ENCODE peak calls at places on chromosome 16, in ten cellular contexts. M, C, T, K, L, G, Z, F, H and S are unnamed samples.

GRCh38 chr16:49700222-49700927 is 155.5 kb downstream of the ZNF423 start:
- DNase-seq in H (no peak), G (peak), F (no peak), T (peak), M (no peak), Z (no peak), L (no peak), K (no peak), C (no peak), S (no peak)

GRCh38 chr16:73565263-73565662 is 517.3 kb upstream of the ZFHX3 start:
- DNase-seq in C (no peak), F (no peak), L (no peak), M (no peak), H (no peak), G (no peak), Z (no peak), K (no peak), T (peak), S (no peak)

GRCh38 chr16:64522548-64522947 is 599.3 kb downstream of the CDH11 start:
- DNase-seq in F (no peak), T (no peak), K (no peak), L (no peak), Z (no peak), M (no peak), H (no peak), C (no peak), G (no peak), S (no peak)

GRCh38 chr16:19153876-19154275 is 14.2 kb upstream of the SYT17 start:
- DNase-seq in C (peak), Z (no peak), F (no peak), K (no peak), H (no peak), G (no peak), L (no peak), M (no peak), T (no peak), S (no peak)

GRCh38 chr16:69049146-69049545 is 56.3 kb upstream of the HAS3 start:
- DNase-seq in L (no peak), K (no peak), C (no peak), H (no peak), M (no peak), T (no peak), Z (no peak), G (no peak), F (no peak), S (no peak)

GRCh38 chr16:19330801-19331484 is 45.4 kb downstream of the CLEC19A start:
- DNase-seq in C (no peak), H (no peak), F (no peak), G (no peak), K (no peak), Z (no peak), M (no peak), L (no peak), T (no peak), S (no peak)

GRCh38 chr16:55530316-55530856 is 21.5 kb downstream of the LPCAT2 start:
- DNase-seq in L (no peak), M (no peak), F (no peak), Z (no peak), C (no peak), G (no peak), K (no peak), T (no peak), H (no peak), S (no peak)

GRCh38 chr16:3256876-3257465 is 538 bp upstream of the MEFV start:
- DNase-seq in C (no peak), G (no peak), M (no peak), F (no peak), H (no peak), T (no peak), L (no peak), Z (no peak), K (no peak), S (no peak)

GRCh38 chr16:52773026-52773425 is 226.1 kb upstream of the TOX3 start:
- DNase-seq in L (no peak), M (no peak), K (no peak), H (no peak), T (no peak), Z (no peak), G (no peak), F (no peak), C (no peak), S (no peak)

GRCh38 chr16:11973065-11973464 is 3.5 kb upstream of the SNX29 start:
- DNase-seq in F (no peak), K (no peak), T (no peak), C (no peak), H (no peak), M (no peak), L (no peak), G (no peak), Z (no peak), S (no peak)

GRCh38 chr16:88380099-88380498 is 2.7 kb upstream of the ZNF469 start:
- DNase-seq in M (no peak), F (no peak), L (no peak), G (no peak), T (no peak), K (no peak), H (no peak), Z (peak), C (no peak), S (no peak)

GRCh38 chr16:48231675-48232214 is 12.4 kb upstream of the LONP2 start:
- DNase-seq in M (no peak), G (no peak), F (no peak), K (no peak), L (no peak), H (no peak), C (peak), T (peak), Z (no peak), S (peak)

GRCh38 chr16:16867994-16868393 is 489.1 kb downstream of the NPIPA7 start:
- DNase-seq in H (no peak), F (no peak), Z (no peak), T (peak), K (no peak), L (no peak), C (no peak), M (no peak), G (no peak), S (no peak)

GRCh38 chr16:65663774-65664173 is 541.9 kb upstream of the CDH11 start:
- DNase-seq in G (no peak), M (no peak), C (no peak), H (no peak), F (no peak), Z (no peak), L (no peak), K (no peak), T (no peak), S (no peak)

GRCh38 chr16:55701442-55702319 is 45.9 kb downstream of the SLC6A2 start:
- DNase-seq in F (peak), H (no peak), L (no peak), M (peak), G (peak), C (peak), T (peak), K (no peak), Z (peak), S (peak)

GRCh38 chr16:11045441-11045840 is 101.1 kb downstream of the CLEC16A start:
- DNase-seq in Z (no peak), G (no peak), F (no peak), T (no peak), M (no peak), K (no peak), L (no peak), C (no peak), H (no peak), S (no peak)

GRCh38 chr16:19861811-19862327 is 22.8 kb downstream of the GPRC5B start:
- DNase-seq in G (no peak), H (no peak), C (no peak), K (no peak), T (peak), M (no peak), Z (no peak), L (no peak), F (peak), S (peak)

GRCh38 chr16:23013484-23013883 is 135.8 kb downstream of the USP31 start:
- DNase-seq in K (no peak), T (peak), Z (no peak), H (no peak), M (no peak), L (no peak), C (peak), F (no peak), G (no peak), S (no peak)

GRCh38 chr16:10037771-10038170 is 144.5 kb downstream of the GRIN2A start:
- DNase-seq in T (peak), Z (no peak), L (no peak), F (no peak), H (no peak), M (no peak), G (no peak), K (no peak), C (no peak), S (no peak)

GRCh38 chr16:2150418-2151187 is 2.2 kb downstream of the RAB26 start:
- DNase-seq in Z (no peak), K (no peak), F (no peak), M (peak), H (no peak), T (peak), G (no peak), L (peak), C (peak), S (no peak)
- TF ChIP-seq CTCF in Z (no peak), K (no peak), F (no peak), M (no peak), H (no peak), T (no peak), G (no peak), L (no peak), C (no peak), S (no peak)

DNA sequence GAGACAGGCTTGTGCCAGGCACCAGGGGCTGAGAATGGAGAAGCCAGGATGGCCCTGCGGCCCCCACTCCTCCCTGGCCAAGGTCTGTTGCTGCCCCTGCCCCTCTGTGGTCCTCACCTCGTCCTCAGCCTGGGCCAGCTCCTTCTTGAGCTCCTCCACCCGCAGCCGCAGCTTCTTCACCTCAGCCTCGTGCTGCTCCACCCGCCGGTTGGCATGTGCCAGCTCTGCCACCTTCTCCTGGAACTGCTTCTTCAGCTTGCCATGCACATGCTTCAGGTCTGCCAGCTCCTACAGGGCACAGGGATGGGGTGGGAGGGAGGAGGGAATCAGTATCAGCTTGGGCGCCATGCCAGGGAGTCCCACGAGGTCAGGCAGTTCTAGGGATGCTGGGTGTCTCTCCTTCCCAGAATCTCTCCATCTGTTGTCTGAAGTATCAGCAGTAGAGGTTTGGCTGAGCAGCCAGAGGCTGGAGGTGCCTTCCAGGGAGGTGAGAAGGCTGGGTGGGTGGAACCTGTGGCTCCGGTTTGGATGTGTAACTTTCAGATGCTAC is 20.1 kb downstream of the CCDC102A start:
- DNase-seq in G (no peak), C (no peak), T (no peak), L (no peak), K (no peak), Z (no peak), H (no peak), M (no peak), F (no peak), S (no peak)
- TF ChIP-seq CTCF in G (no peak), C (no peak), T (no peak), L (no peak), K (no peak), Z (no peak), H (no peak), M (no peak), F (no peak), S (no peak)

GRCh38 chr16:733382-734207 is 6.7 kb downstream of the HAGHL start:
- DNase-seq in K (no peak), F (no peak), Z (no peak), C (no peak), T (peak), L (peak), H (no peak), G (no peak), M (no peak), S (peak)

GRCh38 chr16:736936-737481 is 3.8 kb downstream of the CIAO3 start:
- DNase-seq in H (no peak), Z (no peak), C (no peak), L (peak), M (no peak), K (no peak), G (no peak), T (no peak), F (no peak), S (no peak)

GRCh38 chr16:734981-735881 is 5.6 kb downstream of the CIAO3 start:
- DNase-seq in T (no peak), G (no peak), H (no peak), L (no peak), K (no peak), F (no peak), M (no peak), C (no peak), Z (no peak), S (no peak)

GRCh38 chr16:734208-734980 is 6.4 kb downstream of the CIAO3 start:
- DNase-seq in Z (no peak), T (no peak), L (peak), H (no peak), C (no peak), F (no peak), K (no peak), G (no peak), M (no peak), S (no peak)

GRCh38 chr16:735982-736453 is 4.8 kb downstream of the CIAO3 start:
- DNase-seq in H (no peak), C (no peak), G (no peak), M (no peak), T (no peak), Z (no peak), K (no peak), L (peak), F (no peak), S (no peak)
- TF ChIP-seq CTCF in H (no peak), C (no peak), G (no peak), M (no peak), T (no peak), Z (no peak), K (no peak), L (no peak), F (no peak), S (no peak)

GRCh38 chr16:51049678-51050378 is 101.2 kb downstream of the SALL1 start:
- DNase-seq in T (no peak), L (no peak), K (no peak), H (no peak), G (no peak), F (no peak), Z (no peak), M (no peak), C (no peak), S (no peak)
- TF ChIP-seq CTCF in T (peak), L (peak), K (no peak), H (no peak), G (no peak), F (peak), Z (no peak), M (no peak), C (peak), S (no peak)

DNA sequence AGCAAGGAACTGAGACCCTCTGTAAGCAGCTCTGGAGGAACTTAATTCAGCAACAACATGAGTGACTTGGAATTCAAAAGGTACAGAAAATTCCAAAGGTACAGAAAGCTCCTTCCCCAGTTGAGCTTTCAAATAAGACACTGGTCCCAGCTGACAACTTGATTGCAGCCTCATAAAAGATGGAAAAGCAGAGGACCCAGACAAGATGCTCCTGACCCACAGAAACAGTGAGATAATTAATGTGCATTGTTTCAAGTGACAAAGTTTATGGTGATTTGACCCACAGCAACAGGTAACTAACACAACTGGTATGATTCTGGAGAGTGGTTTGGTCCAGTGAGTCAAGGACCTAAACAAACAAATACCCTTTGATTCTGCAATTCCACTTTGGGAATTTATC is 15.2 kb upstream of the TMEM114 start:
- DNase-seq in T (no peak), K (no peak), Z (no peak), F (no peak), M (no peak), G (no peak), H (no peak), C (no peak), L (no peak), S (no peak)
- TF ChIP-seq CTCF in T (no peak), K (no peak), Z (no peak), F (no peak), M (no peak), G (no peak), H (no peak), C (no peak), L (no peak), S (no peak)

GRCh38 chr16:46974352-46974751 is 878 bp upstream of the DNAJA2 start:
- DNase-seq in F (no peak), H (no peak), G (peak), C (peak), T (peak), Z (no peak), K (no peak), L (peak), M (no peak), S (no peak)
- TF ChIP-seq CTCF in F (no peak), H (no peak), G (no peak), C (peak), T (no peak), Z (no peak), K (no peak), L (no peak), M (peak), S (peak)

GRCh38 chr16:81860867-81861266 is 81.8 kb downstream of the PLCG2 start:
- DNase-seq in M (no peak), F (no peak), G (no peak), T (no peak), K (no peak), H (no peak), C (no peak), Z (no peak), L (no peak), S (no peak)

GRCh38 chr16:81860310-81860709 is 81.2 kb downstream of the PLCG2 start:
- DNase-seq in Z (no peak), F (no peak), H (no peak), K (no peak), G (no peak), C (no peak), T (no peak), L (no peak), M (no peak), S (no peak)

GRCh38 chr16:81852347-81852746 is 73.3 kb downstream of the PLCG2 start:
- DNase-seq in K (no peak), T (no peak), L (no peak), H (no peak), G (no peak), Z (no peak), F (no peak), C (no peak), M (no peak), S (no peak)

GRCh38 chr16:81850197-81850944 is 71.3 kb downstream of the PLCG2 start:
- DNase-seq in Z (no peak), G (no peak), F (no peak), C (no peak), T (no peak), H (no peak), M (no peak), L (no peak), K (no peak), S (no peak)

DNA sequence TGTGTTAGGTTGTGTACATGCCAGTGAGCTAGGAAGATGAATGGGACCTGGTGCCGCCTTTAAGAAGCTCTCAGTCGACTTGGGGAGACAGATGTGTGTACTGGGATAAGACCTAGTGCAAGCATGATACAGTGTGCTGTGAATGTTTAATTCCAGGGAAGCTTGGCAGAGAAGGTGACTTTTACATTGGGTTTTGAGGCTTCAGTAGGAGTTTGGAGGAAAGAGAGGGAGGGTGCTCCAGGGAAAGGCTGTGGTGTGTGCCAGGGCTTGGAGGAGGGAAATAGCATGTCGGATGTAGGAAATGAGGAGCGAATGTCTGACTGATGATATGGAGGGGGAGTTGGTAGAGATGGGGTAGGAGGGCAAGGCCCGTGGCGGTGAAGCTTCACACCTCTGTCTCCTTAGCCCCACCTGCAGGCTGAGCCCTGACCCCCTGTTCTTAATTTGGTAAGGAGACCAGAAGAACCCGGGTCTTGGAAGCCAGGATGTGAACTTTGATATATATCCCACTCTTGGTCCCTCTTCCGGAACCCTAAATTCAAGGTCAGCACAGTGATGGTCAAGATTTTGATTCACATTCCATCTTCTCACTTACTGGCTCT is 76.6 kb downstream of the PLCG2 start:
- DNase-seq in T (no peak), L (no peak), M (no peak), G (no peak), Z (no peak), K (no peak), H (no peak), F (no peak), C (peak), S (no peak)
- TF ChIP-seq CTCF in T (peak), L (peak), M (no peak), G (no peak), Z (no peak), K (no peak), H (no peak), F (no peak), C (peak), S (no peak)

GRCh38 chr16:83400234-83400633 is 407.5 kb upstream of the HSBP1 start:
- DNase-seq in T (peak), L (no peak), F (no peak), Z (no peak), H (no peak), M (no peak), G (no peak), K (no peak), C (no peak), S (no peak)
- TF ChIP-seq CTCF in T (peak), L (peak), F (no peak), Z (no peak), H (no peak), M (no peak), G (no peak), K (no peak), C (peak), S (no peak)

GRCh38 chr16:79170565-79171242 is 429.8 kb downstream of the MAF start:
- DNase-seq in F (no peak), C (no peak), L (no peak), K (peak), H (no peak), T (no peak), M (no peak), Z (peak), G (peak), S (no peak)

GRCh38 chr16:79167893-79168292 is 432.6 kb downstream of the MAF start:
- DNase-seq in M (no peak), H (no peak), Z (no peak), T (no peak), K (no peak), G (no peak), F (no peak), L (no peak), C (no peak), S (no peak)

GRCh38 chr16:79171504-79172240 is 428.9 kb downstream of the MAF start:
- DNase-seq in C (no peak), G (no peak), T (no peak), Z (no peak), H (no peak), F (no peak), K (no peak), M (no peak), L (no peak), S (no peak)

GRCh38 chr16:79168321-79168720 is 432.2 kb downstream of the MAF start:
- DNase-seq in T (no peak), K (no peak), M (no peak), C (no peak), L (no peak), Z (no peak), H (no peak), F (no peak), G (no peak), S (no peak)

DNA sequence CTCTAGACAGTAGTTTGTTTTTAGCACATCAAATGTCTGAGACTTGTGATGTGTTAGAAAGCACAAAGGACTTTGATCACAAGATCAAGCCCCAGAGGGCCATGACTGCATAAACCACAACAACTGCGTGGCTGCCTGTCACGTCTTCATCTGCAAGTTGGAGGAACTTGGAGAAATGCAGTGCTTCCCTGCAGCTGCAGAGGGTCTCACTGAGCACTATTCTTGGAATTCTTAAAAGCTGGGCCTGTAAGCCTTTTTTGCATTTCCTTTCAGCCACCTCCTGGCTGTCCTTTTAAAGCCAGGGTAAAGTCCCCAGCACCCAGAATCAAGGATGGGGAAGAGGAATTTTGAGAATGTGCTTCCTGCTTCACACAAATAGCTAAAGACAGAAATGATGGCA is 431.3 kb downstream of the MAF start:
- DNase-seq in G (no peak), T (peak), Z (peak), F (no peak), C (no peak), M (no peak), L (no peak), H (no peak), K (no peak), S (no peak)
- TF ChIP-seq CTCF in G (no peak), T (peak), Z (no peak), F (no peak), C (no peak), M (no peak), L (no peak), H (no peak), K (no peak), S (no peak)

GRCh38 chr16:86016201-86016965 is 117.4 kb downstream of the IRF8 start:
- DNase-seq in C (peak), Z (peak), T (peak), L (no peak), G (peak), M (peak), K (no peak), F (no peak), H (peak), S (peak)
- TF ChIP-seq CTCF in C (peak), Z (peak), T (peak), L (peak), G (peak), M (peak), K (peak), F (peak), H (peak), S (peak)